ENCODE peak calls at places on chromosomes 11 and 22, in nine cellular contexts. E is SK-N-SH, S is pancreas, P is tibial nerve, Z is thoracic aorta, R is body of pancreas, A is stomach, C is transverse colon, O is coronary artery. U is an unnamed sample.

GRCh38 chr11:113578715-113579250 is 103.6 kb upstream of the DRD2 start:
- DNase-seq in E (no peak), S (no peak), P (no peak), Z (no peak), R (no peak), A (no peak), C (no peak), O (no peak), U (no peak)

GRCh38 chr11:57312511-57313021 is 12.2 kb downstream of the TNKS1BP1 start:
- DNase-seq in E (no peak), S (peak; percentile 47), P (no peak), Z (no peak), R (peak; percentile 47), A (peak; percentile 47), C (no peak), O (no peak), U (no peak)

GRCh38 chr11:62602141-62603071 is 741 bp upstream of the MTA2 start:
- DNase-seq in E (peak; percentile 87), S (peak; percentile 66), P (peak; percentile 55), Z (no peak), R (peak; percentile 71), A (peak; percentile 65), C (peak; percentile 74), O (peak; percentile 87), U (peak; percentile 61)

GRCh38 chr11:2730323-2731284 is 30.8 kb upstream of the KCNQ1OT1 start:
- DNase-seq in E (peak; percentile 69), S (no peak), P (no peak), Z (no peak), R (peak; percentile 56), A (no peak), C (no peak), O (no peak), U (peak; percentile 36)

GRCh38 chr22:38879102-38879729 is 7.2 kb upstream of the CBX6 start:
- DNase-seq in E (no peak), S (no peak), P (no peak), Z (no peak), R (no peak), A (no peak), C (no peak), O (no peak), U (no peak)

GRCh38 chr11:76605338-76606074 is 65.0 kb downstream of the LRRC32 start:
- DNase-seq in E (no peak), S (no peak), P (no peak), Z (no peak), R (no peak), A (no peak), C (no peak), O (peak; percentile 71), U (no peak)

GRCh38 chr11:10122337-10123197 is 171.5 kb downstream of the SBF2 start:
- DNase-seq in E (no peak), S (no peak), P (no peak), Z (no peak), R (no peak), A (no peak), C (no peak), O (no peak), U (no peak)

GRCh38 chr11:68584097-68584496 is 100.2 kb upstream of the GAL start:
- DNase-seq in E (peak; percentile 55), S (peak; percentile 37), P (no peak), Z (no peak), R (peak; percentile 47), A (peak; percentile 40), C (peak; percentile 40), O (no peak), U (no peak)

DNA sequence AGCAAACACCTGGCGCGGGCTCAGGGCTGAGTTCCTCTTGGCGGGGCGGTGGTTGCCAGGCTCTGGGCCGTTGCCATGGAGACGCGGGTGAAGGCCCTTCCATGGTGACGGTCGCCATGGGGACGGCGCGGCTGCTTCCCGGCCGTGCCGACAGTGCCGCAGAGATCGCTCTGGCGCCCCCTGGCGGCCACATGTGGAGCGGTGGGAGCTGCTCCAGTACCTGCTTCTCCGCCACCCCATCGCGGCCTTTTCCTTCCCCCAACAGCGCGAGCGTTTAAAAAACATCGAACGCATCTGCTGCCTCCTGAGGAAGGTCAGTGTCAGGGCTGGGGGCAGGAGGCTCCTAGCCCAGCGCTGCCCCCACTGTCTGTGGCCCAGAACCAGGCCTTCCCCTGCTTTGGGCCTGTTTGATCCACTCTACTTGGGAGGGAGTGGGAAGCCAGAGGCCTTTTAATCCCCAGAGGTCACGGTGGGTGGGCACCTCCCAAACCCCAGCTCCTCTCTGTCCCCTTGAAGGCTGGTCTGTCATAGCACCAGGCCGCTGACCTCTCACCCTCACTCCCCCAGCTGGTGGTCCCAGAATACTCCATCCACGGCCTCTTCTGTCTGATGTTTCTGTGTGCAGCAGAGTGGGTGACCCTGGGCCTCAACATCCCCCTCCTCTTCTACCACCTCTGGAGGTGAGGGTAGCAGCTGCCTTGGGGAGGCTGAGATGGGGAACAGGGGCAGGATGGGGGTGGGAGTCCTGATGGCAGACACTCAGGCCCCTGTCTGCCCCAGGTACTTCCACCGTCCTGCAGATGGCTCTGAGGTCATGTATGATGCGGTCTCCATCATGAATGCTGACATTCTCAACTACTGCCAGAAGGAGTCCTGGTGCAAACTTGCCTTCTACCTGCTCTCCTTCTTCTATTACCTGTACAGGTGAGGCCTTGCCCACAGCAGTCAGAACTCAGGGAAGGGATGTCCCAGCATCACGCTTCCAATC is 4.8 kb downstream of the CNIH2 start:
- DNase-seq in E (peak; percentile 98), S (peak; percentile 98), P (peak; percentile 98), Z (peak; percentile 95), R (peak; percentile 100), A (peak; percentile 100), C (peak; percentile 99), O (peak; percentile 97), U (peak; percentile 97)
- H3K27ac ChIP-seq in E (peak overlapping the region; percentile 57), S (no peak overlapping the region), P (peak overlapping the region; percentile 52), Z (no peak overlapping the region), R (peak overlapping the region; percentile 1), A (no peak overlapping the region), C (no peak overlapping the region), O (no peak overlapping the region), U (peak overlapping the region; percentile 71)

DNA sequence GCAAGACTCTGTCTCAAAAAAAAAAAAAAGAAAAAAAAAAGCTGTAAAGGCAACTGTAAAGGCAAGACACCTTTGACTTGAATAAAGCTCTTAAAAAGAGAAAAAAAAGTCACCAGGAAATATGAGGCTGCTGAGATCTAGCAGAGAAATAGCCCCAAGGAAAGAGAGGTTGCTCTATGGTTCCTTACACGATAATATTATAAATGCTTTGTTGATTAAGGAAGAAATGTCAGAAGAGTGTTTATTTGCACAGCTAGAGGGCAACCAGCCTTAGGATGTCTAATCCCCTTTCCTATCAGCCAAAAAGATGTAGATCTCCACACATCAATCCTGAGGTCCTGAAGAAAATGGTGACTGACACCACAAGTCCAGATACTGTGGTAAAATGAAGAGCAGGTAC is 32.0 kb downstream of the RBFOX2 start:
- DNase-seq in E (no peak), S (no peak), P (no peak), Z (no peak), R (no peak), A (no peak), C (no peak), O (no peak), U (no peak)
- H3K27ac ChIP-seq in E (peak overlapping the region; percentile 83), S (no peak overlapping the region), P (peak overlapping the region; percentile 81), Z (peak overlapping the region; percentile 40), R (no peak overlapping the region), A (peak overlapping the region; percentile 82), C (peak overlapping the region; percentile 65), O (peak overlapping the region; percentile 9), U (no peak overlapping the region)

GRCh38 chr22:41947181-41948080 is 479 bp upstream of the CENPM start:
- DNase-seq in E (no peak), S (no peak), P (no peak), Z (no peak), R (no peak), A (no peak), C (no peak), O (no peak), U (no peak)

GRCh38 chr22:41948142-41948541 is 1.2 kb upstream of the CENPM start:
- DNase-seq in E (no peak), S (no peak), P (no peak), Z (no peak), R (no peak), A (no peak), C (no peak), O (no peak), U (no peak)

GRCh38 chr22:41951898-41952474 is at the start of gene SMIM45:
- DNase-seq in E (peak; percentile 82), S (no peak), P (no peak), Z (no peak), R (no peak), A (no peak), C (no peak), O (no peak), U (peak; percentile 85)

GRCh38 chr22:41946360-41947180 is at the start of gene CENPM:
- DNase-seq in E (peak; percentile 85), S (peak; percentile 91), P (peak; percentile 75), Z (peak; percentile 63), R (peak; percentile 90), A (peak; percentile 92), C (peak; percentile 93), O (peak; percentile 90), U (peak; percentile 88)

DNA sequence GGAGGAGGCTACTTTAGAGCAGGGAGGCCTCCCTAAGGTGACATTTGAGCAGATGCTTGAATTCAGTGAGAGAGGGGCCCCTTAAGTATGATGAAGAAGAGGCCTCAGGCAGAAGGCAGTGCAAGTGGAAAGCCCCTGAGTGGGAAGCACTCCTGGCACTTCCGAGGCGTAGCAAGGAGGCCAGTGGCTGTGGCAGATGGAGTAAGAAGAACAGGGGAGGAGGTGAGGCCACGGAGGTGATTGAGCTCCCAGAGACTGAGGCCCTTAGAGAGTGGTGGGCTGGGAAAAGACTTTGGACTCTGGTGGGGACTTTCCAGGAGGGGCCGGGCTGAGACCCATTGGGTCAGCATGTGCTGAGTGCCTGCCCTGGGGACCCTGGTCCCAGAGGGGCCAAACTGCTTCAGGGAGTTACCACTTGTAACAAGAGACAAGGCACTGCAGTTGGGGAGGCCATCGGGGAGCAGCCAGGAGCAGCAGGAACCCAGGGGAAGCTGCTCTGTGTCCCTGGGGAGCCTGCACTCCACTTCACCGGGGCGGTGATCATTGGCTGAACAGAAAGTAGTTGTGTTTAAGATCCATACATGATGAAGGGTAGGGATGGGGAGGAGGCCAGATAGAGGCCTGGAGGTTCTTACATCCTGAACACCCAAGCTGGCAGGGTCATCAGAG is 2.5 kb upstream of the CENPM start:
- DNase-seq in E (no peak), S (no peak), P (no peak), Z (no peak), R (no peak), A (no peak), C (no peak), O (no peak), U (no peak)
- H3K27ac ChIP-seq in E (no peak overlapping the region), S (no peak overlapping the region), P (no peak overlapping the region), Z (no peak overlapping the region), R (no peak overlapping the region), A (no peak overlapping the region), C (no peak overlapping the region), O (no peak overlapping the region), U (no peak overlapping the region)

GRCh38 chr22:28989035-28989464 is 72.6 kb downstream of the C22orf31 start:
- DNase-seq in E (no peak), S (no peak), P (no peak), Z (no peak), R (no peak), A (no peak), C (no peak), O (no peak), U (no peak)

GRCh38 chr22:28989484-28989883 is 72.1 kb downstream of the C22orf31 start:
- DNase-seq in E (no peak), S (no peak), P (no peak), Z (no peak), R (no peak), A (no peak), C (no peak), O (no peak), U (no peak)

GRCh38 chr22:28989912-28990311 is 71.7 kb downstream of the C22orf31 start:
- DNase-seq in E (no peak), S (no peak), P (no peak), Z (no peak), R (no peak), A (no peak), C (no peak), O (no peak), U (no peak)

GRCh38 chr22:28986366-28986765 is 75.3 kb downstream of the C22orf31 start:
- DNase-seq in E (no peak), S (no peak), P (no peak), Z (no peak), R (no peak), A (no peak), C (no peak), O (no peak), U (no peak)

DNA sequence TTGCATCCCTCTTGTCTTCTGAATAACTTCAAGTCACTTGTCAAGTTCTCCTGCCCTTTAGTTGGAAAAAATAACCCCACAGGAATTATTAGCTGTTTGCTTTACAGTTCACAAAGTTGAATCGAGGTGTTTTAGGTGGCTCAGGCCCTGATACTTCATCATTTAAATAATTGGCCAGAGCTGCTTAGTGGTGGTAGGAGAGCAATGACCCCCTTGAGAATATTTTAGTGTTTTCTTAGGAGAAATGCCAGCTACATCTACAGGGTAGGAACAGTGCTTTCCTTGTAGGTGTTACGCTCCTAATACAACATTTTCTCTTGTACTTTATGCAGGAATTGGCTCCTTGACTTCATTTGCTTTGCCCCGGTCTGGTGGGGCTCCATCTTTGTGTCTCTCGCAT is 73.2 kb downstream of the C22orf31 start:
- DNase-seq in E (no peak), S (no peak), P (no peak), Z (no peak), R (no peak), A (no peak), C (no peak), O (no peak), U (no peak)
- H3K27ac ChIP-seq in E (no peak overlapping the region), S (no peak overlapping the region), P (no peak overlapping the region), Z (peak overlapping the region; percentile 29), R (no peak overlapping the region), A (no peak overlapping the region), C (no peak overlapping the region), O (no peak overlapping the region), U (peak overlapping the region; percentile 84)

U was measured in caudate nucleus.